ENCODE peak calls at places on chromosomes 12 and 14, in nine cellular contexts. One of them, this sample, is unnamed.

GRCh38 chr12:29782821-29783772 is 645 bp downstream of the TMTC1 start:
- DNase-seq in fibroblast of mammary gland: peak
- DNase-seq in type B pancreatic cell: peak
- DNase-seq in omental fat pad: peak
- DNase-seq in uterus: peak
- DNase-seq in cardiac fibroblast: peak
- DNase-seq in fibroblast of the aortic adventitia: peak
- DNase-seq in hepatocyte: peak
- DNase-seq in coronary artery: peak
- DNase-seq in this sample: peak

GRCh38 chr14:96117101-96117897 is 78.1 kb downstream of the C14orf132 start:
- DNase-seq in fibroblast of mammary gland: peak
- DNase-seq in omental fat pad: no peak
- DNase-seq in cardiac fibroblast: no peak
- DNase-seq in type B pancreatic cell: no peak
- DNase-seq in hepatocyte: peak
- DNase-seq in coronary artery: no peak
- DNase-seq in uterus: no peak
- DNase-seq in fibroblast of the aortic adventitia: no peak
- DNase-seq in this sample: no peak

GRCh38 chr12:52519826-52520662 is at the start of gene KRT5:
- DNase-seq in hepatocyte: no peak
- DNase-seq in fibroblast of mammary gland: no peak
- DNase-seq in type B pancreatic cell: peak
- DNase-seq in coronary artery: peak
- DNase-seq in omental fat pad: no peak
- DNase-seq in cardiac fibroblast: no peak
- DNase-seq in uterus: no peak
- DNase-seq in fibroblast of the aortic adventitia: no peak
- DNase-seq in this sample: peak

GRCh38 chr12:67034110-67034879 is 234.9 kb upstream of the CAND1 start:
- DNase-seq in omental fat pad: no peak
- DNase-seq in fibroblast of the aortic adventitia: no peak
- DNase-seq in hepatocyte: no peak
- DNase-seq in fibroblast of mammary gland: no peak
- DNase-seq in cardiac fibroblast: no peak
- DNase-seq in uterus: no peak
- DNase-seq in type B pancreatic cell: no peak
- DNase-seq in coronary artery: no peak
- DNase-seq in this sample: no peak

GRCh38 chr14:100190126-100190525 is 30.7 kb upstream of the DEGS2 start:
- DNase-seq in fibroblast of mammary gland: no peak
- DNase-seq in uterus: no peak
- DNase-seq in fibroblast of the aortic adventitia: no peak
- DNase-seq in type B pancreatic cell: no peak
- DNase-seq in coronary artery: no peak
- DNase-seq in cardiac fibroblast: no peak
- DNase-seq in hepatocyte: no peak
- DNase-seq in omental fat pad: no peak
- DNase-seq in this sample: no peak

GRCh38 chr12:116855744-116856470 is 25.3 kb downstream of the HRK start:
- DNase-seq in uterus: no peak
- DNase-seq in fibroblast of mammary gland: no peak
- DNase-seq in coronary artery: no peak
- DNase-seq in cardiac fibroblast: no peak
- DNase-seq in fibroblast of the aortic adventitia: no peak
- DNase-seq in type B pancreatic cell: no peak
- DNase-seq in omental fat pad: no peak
- DNase-seq in hepatocyte: no peak
- DNase-seq in this sample: no peak

GRCh38 chr12:53224268-53224896 is 7.6 kb downstream of the RARG start:
- DNase-seq in hepatocyte: peak
- DNase-seq in type B pancreatic cell: no peak
- DNase-seq in fibroblast of mammary gland: no peak
- DNase-seq in cardiac fibroblast: no peak
- DNase-seq in coronary artery: peak
- DNase-seq in fibroblast of the aortic adventitia: no peak
- DNase-seq in omental fat pad: no peak
- DNase-seq in uterus: no peak
- DNase-seq in this sample: no peak

GRCh38 chr12:57776247-57776587 is 3.8 kb downstream of the EEF1AKMT3 start:
- DNase-seq in fibroblast of mammary gland: no peak
- DNase-seq in hepatocyte: no peak
- DNase-seq in fibroblast of the aortic adventitia: no peak
- DNase-seq in type B pancreatic cell: no peak
- DNase-seq in coronary artery: no peak
- DNase-seq in omental fat pad: no peak
- DNase-seq in cardiac fibroblast: no peak
- DNase-seq in uterus: no peak
- DNase-seq in this sample: no peak

GRCh38 chr12:54030889-54031860 is 1.7 kb upstream of the HOXC5 start:
- DNase-seq in fibroblast of the aortic adventitia: peak
- DNase-seq in type B pancreatic cell: no peak
- DNase-seq in cardiac fibroblast: peak
- DNase-seq in hepatocyte: peak
- DNase-seq in coronary artery: no peak
- DNase-seq in omental fat pad: no peak
- DNase-seq in uterus: no peak
- DNase-seq in fibroblast of mammary gland: peak
- DNase-seq in this sample: no peak

GRCh38 chr12:127728729-127729128 is 538.2 kb upstream of the TMEM132C start:
- DNase-seq in uterus: no peak
- DNase-seq in coronary artery: no peak
- DNase-seq in fibroblast of the aortic adventitia: no peak
- DNase-seq in omental fat pad: no peak
- DNase-seq in cardiac fibroblast: no peak
- DNase-seq in hepatocyte: no peak
- DNase-seq in type B pancreatic cell: no peak
- DNase-seq in fibroblast of mammary gland: no peak
- DNase-seq in this sample: no peak

GRCh38 chr12:131096681-131097181 is 143.0 kb downstream of the ADGRD1 start:
- DNase-seq in cardiac fibroblast: no peak
- DNase-seq in omental fat pad: no peak
- DNase-seq in type B pancreatic cell: peak
- DNase-seq in uterus: peak
- DNase-seq in fibroblast of mammary gland: no peak
- DNase-seq in coronary artery: peak
- DNase-seq in hepatocyte: no peak
- DNase-seq in fibroblast of the aortic adventitia: no peak
- DNase-seq in this sample: peak

GRCh38 chr12:561116-561705 is 101.5 kb downstream of the B4GALNT3 start:
- DNase-seq in hepatocyte: no peak
- DNase-seq in uterus: no peak
- DNase-seq in coronary artery: no peak
- DNase-seq in fibroblast of the aortic adventitia: no peak
- DNase-seq in type B pancreatic cell: no peak
- DNase-seq in cardiac fibroblast: no peak
- DNase-seq in omental fat pad: no peak
- DNase-seq in fibroblast of mammary gland: no peak
- DNase-seq in this sample: no peak

GRCh38 chr12:101051901-101052550 is 158.0 kb downstream of the SLC5A8 start:
- DNase-seq in hepatocyte: peak
- DNase-seq in uterus: no peak
- DNase-seq in cardiac fibroblast: peak
- DNase-seq in type B pancreatic cell: no peak
- DNase-seq in fibroblast of the aortic adventitia: peak
- DNase-seq in omental fat pad: no peak
- DNase-seq in coronary artery: no peak
- DNase-seq in fibroblast of mammary gland: peak
- DNase-seq in this sample: no peak

GRCh38 chr14:92500491-92500941 is 13.1 kb upstream of the RIN3 start:
- DNase-seq in cardiac fibroblast: peak
- DNase-seq in omental fat pad: peak
- DNase-seq in type B pancreatic cell: peak
- DNase-seq in hepatocyte: no peak
- DNase-seq in fibroblast of the aortic adventitia: no peak
- DNase-seq in coronary artery: peak
- DNase-seq in uterus: no peak
- DNase-seq in fibroblast of mammary gland: no peak
- DNase-seq in this sample: peak

GRCh38 chr14:92497391-92497790 is 16.2 kb upstream of the RIN3 start:
- DNase-seq in coronary artery: peak
- DNase-seq in type B pancreatic cell: peak
- DNase-seq in hepatocyte: no peak
- DNase-seq in omental fat pad: no peak
- DNase-seq in cardiac fibroblast: no peak
- DNase-seq in uterus: no peak
- DNase-seq in fibroblast of mammary gland: no peak
- DNase-seq in fibroblast of the aortic adventitia: no peak
- DNase-seq in this sample: no peak

GRCh38 chr14:92496458-92496857 is 17.1 kb upstream of the RIN3 start:
- DNase-seq in fibroblast of the aortic adventitia: no peak
- DNase-seq in type B pancreatic cell: peak
- DNase-seq in hepatocyte: no peak
- DNase-seq in fibroblast of mammary gland: no peak
- DNase-seq in uterus: no peak
- DNase-seq in omental fat pad: no peak
- DNase-seq in coronary artery: peak
- DNase-seq in cardiac fibroblast: no peak
- DNase-seq in this sample: no peak

GRCh38 chr14:92501891-92502351 is 11.7 kb upstream of the RIN3 start:
- DNase-seq in coronary artery: no peak
- DNase-seq in uterus: no peak
- DNase-seq in omental fat pad: peak
- DNase-seq in type B pancreatic cell: peak
- DNase-seq in cardiac fibroblast: peak
- DNase-seq in hepatocyte: no peak
- DNase-seq in fibroblast of the aortic adventitia: peak
- DNase-seq in fibroblast of mammary gland: peak
- DNase-seq in this sample: no peak

GRCh38 chr14:92499216-92499615 is 14.4 kb upstream of the RIN3 start:
- DNase-seq in omental fat pad: peak
- DNase-seq in fibroblast of mammary gland: no peak
- DNase-seq in uterus: no peak
- DNase-seq in hepatocyte: no peak
- DNase-seq in cardiac fibroblast: no peak
- DNase-seq in fibroblast of the aortic adventitia: no peak
- DNase-seq in coronary artery: peak
- DNase-seq in type B pancreatic cell: no peak
- DNase-seq in this sample: no peak
- TF ChIP-seq CTCF in omental fat pad: no peak
- TF ChIP-seq CTCF in fibroblast of mammary gland: no peak
- TF ChIP-seq CTCF in uterus: no peak
- TF ChIP-seq CTCF in hepatocyte: no peak
- TF ChIP-seq CTCF in cardiac fibroblast: no peak
- TF ChIP-seq CTCF in fibroblast of the aortic adventitia: no peak
- TF ChIP-seq CTCF in coronary artery: no peak
- TF ChIP-seq CTCF in type B pancreatic cell: no peak
- TF ChIP-seq CTCF in this sample: no peak

GRCh38 chr12:132367401-132367851 is 38.0 kb upstream of the GALNT9 start:
- DNase-seq in fibroblast of the aortic adventitia: peak
- DNase-seq in fibroblast of mammary gland: no peak
- DNase-seq in uterus: no peak
- DNase-seq in coronary artery: no peak
- DNase-seq in omental fat pad: peak
- DNase-seq in cardiac fibroblast: peak
- DNase-seq in type B pancreatic cell: no peak
- DNase-seq in hepatocyte: no peak
- DNase-seq in this sample: no peak
- TF ChIP-seq CTCF in fibroblast of the aortic adventitia: peak
- TF ChIP-seq CTCF in fibroblast of mammary gland: no peak
- TF ChIP-seq CTCF in uterus: no peak
- TF ChIP-seq CTCF in coronary artery: no peak
- TF ChIP-seq CTCF in omental fat pad: no peak
- TF ChIP-seq CTCF in cardiac fibroblast: no peak
- TF ChIP-seq CTCF in type B pancreatic cell: no peak
- TF ChIP-seq CTCF in hepatocyte: no peak
- TF ChIP-seq CTCF in this sample: no peak

DNA sequence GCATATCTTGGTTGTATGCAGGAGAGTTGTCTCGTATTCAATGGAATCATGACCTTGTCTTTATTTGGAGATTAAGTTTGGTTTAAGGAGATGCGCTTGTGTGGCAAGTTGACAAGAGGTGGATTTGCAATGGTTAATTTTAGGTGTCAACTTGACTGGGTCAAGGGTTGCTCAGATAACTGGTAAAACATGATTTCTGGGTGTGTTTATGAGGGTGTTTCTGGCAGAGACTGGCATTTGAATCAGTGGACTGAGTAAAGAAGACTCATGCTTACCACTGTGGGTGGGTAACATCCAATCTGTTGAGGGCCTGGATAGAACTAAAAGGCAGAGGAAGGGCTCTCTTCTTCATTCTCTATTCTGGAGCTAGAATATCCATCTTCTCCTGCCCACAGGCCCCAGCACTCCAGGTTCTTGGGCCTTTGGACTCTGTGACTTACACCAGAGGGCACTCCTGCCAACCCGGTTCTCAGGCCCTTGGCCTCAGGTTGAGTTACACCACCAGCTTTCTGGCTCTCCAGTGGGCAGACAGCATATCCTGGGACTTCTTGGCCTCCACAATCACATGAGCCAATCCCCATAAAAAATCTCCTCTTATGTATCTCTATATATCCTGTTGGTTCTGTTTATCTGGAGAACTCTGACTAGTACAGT is 141.5 kb upstream of the ARID2 start:
- DNase-seq in coronary artery: no peak
- DNase-seq in fibroblast of mammary gland: no peak
- DNase-seq in uterus: no peak
- DNase-seq in fibroblast of the aortic adventitia: no peak
- DNase-seq in type B pancreatic cell: no peak
- DNase-seq in omental fat pad: no peak
- DNase-seq in cardiac fibroblast: peak
- DNase-seq in hepatocyte: no peak
- DNase-seq in this sample: no peak
- TF ChIP-seq CTCF in coronary artery: no peak
- TF ChIP-seq CTCF in fibroblast of mammary gland: no peak
- TF ChIP-seq CTCF in uterus: no peak
- TF ChIP-seq CTCF in fibroblast of the aortic adventitia: no peak
- TF ChIP-seq CTCF in type B pancreatic cell: no peak
- TF ChIP-seq CTCF in omental fat pad: no peak
- TF ChIP-seq CTCF in cardiac fibroblast: peak
- TF ChIP-seq CTCF in hepatocyte: no peak
- TF ChIP-seq CTCF in this sample: no peak

GRCh38 chr14:35878272-35879140 is 52.4 kb downstream of the BRMS1L start:
- DNase-seq in type B pancreatic cell: no peak
- DNase-seq in fibroblast of mammary gland: peak
- DNase-seq in coronary artery: no peak
- DNase-seq in hepatocyte: peak
- DNase-seq in fibroblast of the aortic adventitia: peak
- DNase-seq in omental fat pad: no peak
- DNase-seq in cardiac fibroblast: peak
- DNase-seq in uterus: peak
- DNase-seq in this sample: no peak
- TF ChIP-seq CTCF in type B pancreatic cell: no peak
- TF ChIP-seq CTCF in fibroblast of mammary gland: no peak
- TF ChIP-seq CTCF in coronary artery: no peak
- TF ChIP-seq CTCF in hepatocyte: no peak
- TF ChIP-seq CTCF in fibroblast of the aortic adventitia: no peak
- TF ChIP-seq CTCF in omental fat pad: no peak
- TF ChIP-seq CTCF in cardiac fibroblast: no peak
- TF ChIP-seq CTCF in uterus: no peak
- TF ChIP-seq CTCF in this sample: no peak

GRCh38 chr14:92325835-92326234 is 2.9 kb downstream of the SLC24A4 start:
- DNase-seq in fibroblast of mammary gland: no peak
- DNase-seq in coronary artery: no peak
- DNase-seq in cardiac fibroblast: no peak
- DNase-seq in hepatocyte: no peak
- DNase-seq in omental fat pad: no peak
- DNase-seq in type B pancreatic cell: no peak
- DNase-seq in fibroblast of the aortic adventitia: no peak
- DNase-seq in uterus: no peak
- DNase-seq in this sample: no peak
- TF ChIP-seq CTCF in fibroblast of mammary gland: no peak
- TF ChIP-seq CTCF in coronary artery: no peak
- TF ChIP-seq CTCF in cardiac fibroblast: no peak
- TF ChIP-seq CTCF in hepatocyte: no peak
- TF ChIP-seq CTCF in omental fat pad: no peak
- TF ChIP-seq CTCF in type B pancreatic cell: no peak
- TF ChIP-seq CTCF in fibroblast of the aortic adventitia: no peak
- TF ChIP-seq CTCF in uterus: no peak
- TF ChIP-seq CTCF in this sample: peak

GRCh38 chr12:121537814-121538698 is 42.8 kb downstream of the KDM2B start:
- DNase-seq in omental fat pad: no peak
- DNase-seq in cardiac fibroblast: no peak
- DNase-seq in hepatocyte: peak
- DNase-seq in fibroblast of the aortic adventitia: no peak
- DNase-seq in uterus: no peak
- DNase-seq in fibroblast of mammary gland: no peak
- DNase-seq in type B pancreatic cell: no peak
- DNase-seq in coronary artery: no peak
- DNase-seq in this sample: no peak
- TF ChIP-seq CTCF in omental fat pad: no peak
- TF ChIP-seq CTCF in cardiac fibroblast: no peak
- TF ChIP-seq CTCF in hepatocyte: no peak
- TF ChIP-seq CTCF in fibroblast of the aortic adventitia: no peak
- TF ChIP-seq CTCF in uterus: no peak
- TF ChIP-seq CTCF in fibroblast of mammary gland: no peak
- TF ChIP-seq CTCF in type B pancreatic cell: no peak
- TF ChIP-seq CTCF in coronary artery: no peak
- TF ChIP-seq CTCF in this sample: no peak

This sample was measured in osteocyte.